ENCODE peak calls at places on chromosomes 11 and 22, in nine cellular contexts. S is psoas muscle; A is sigmoid colon; P is effector memory CD8-positive, alpha-beta T cell; F is lower lobe of right lung; X is stimulated activated naive CD8-positive, alpha-beta T cell treated with anti-CD3 and anti-CD28 coated beads, Interleukin-15, Interleukin-2, amounts not matched to agents 100 U/mL and 50 U/mL, for 24 hours; Q is Karpas-422; E is SK-N-SH; B is RPMI8226. G is an unnamed sample.

GRCh38 chr11:28528217-28528616 is 420.0 kb downstream of the METTL15 start:
- DNase-seq in S (no peak), A (no peak), P (no peak), F (no peak), X (no peak), Q (no peak), E (no peak), B (no peak), G (no peak)

GRCh38 chr11:67631427-67631826 is 1.7 kb upstream of the NUDT8 start:
- DNase-seq in S (no peak), A (no peak), P (no peak), F (peak; percentile 52), X (no peak), Q (no peak), E (no peak), B (no peak), G (no peak)

GRCh38 chr22:27879923-27880322 is 39.1 kb downstream of the PITPNB start:
- DNase-seq in S (no peak), A (no peak), P (no peak), F (no peak), X (peak; percentile 10), Q (peak; percentile 77), E (peak; percentile 55), B (peak; percentile 36), G (no peak)

GRCh38 chr11:77710358-77710757 is 72.8 kb upstream of the CLNS1A start:
- DNase-seq in S (no peak), A (no peak), P (no peak), F (no peak), X (no peak), Q (no peak), E (no peak), B (no peak), G (no peak)

GRCh38 chr22:37525746-37526350 is 6.6 kb upstream of the CARD10 start:
- DNase-seq in S (no peak), A (no peak), P (no peak), F (no peak), X (no peak), Q (no peak), E (peak; percentile 11), B (no peak), G (no peak)

GRCh38 chr22:50280022-50280707 is 10.0 kb upstream of the MAPK11 start:
- DNase-seq in S (no peak), A (no peak), P (no peak), F (no peak), X (no peak), Q (no peak), E (no peak), B (no peak), G (no peak)

GRCh38 chr11:118415739-118416068 is 14.3 kb downstream of the ATP5MG start:
- DNase-seq in S (no peak), A (peak; percentile 89), P (no peak), F (no peak), X (no peak), Q (peak; percentile 78), E (peak; percentile 68), B (peak; percentile 35), G (no peak)

GRCh38 chr11:110251837-110252236 is 44.6 kb downstream of the RDX start:
- DNase-seq in S (no peak), A (no peak), P (no peak), F (no peak), X (no peak), Q (no peak), E (no peak), B (peak; percentile 29), G (no peak)

GRCh38 chr22:16819249-16819648 is 6.0 kb downstream of the XKR3 start:
- DNase-seq in S (no peak), A (no peak), P (no peak), F (no peak), X (no peak), Q (peak; percentile 78), E (no peak), B (no peak), G (no peak)

GRCh38 chr11:17298302-17298701 is 21.8 kb downstream of the NUCB2 start:
- DNase-seq in S (no peak), A (no peak), P (no peak), F (no peak), X (peak; percentile 55), Q (no peak), E (no peak), B (no peak), G (no peak)

GRCh38 chr22:50498322-50498861 is 9.1 kb downstream of the LMF2 start:
- DNase-seq in S (no peak), A (no peak), P (peak; percentile 59), F (peak; percentile 69), X (peak; percentile 73), Q (peak; percentile 87), E (peak; percentile 77), B (peak; percentile 81), G (peak; percentile 50)

GRCh38 chr11:32053151-32053550 is 37.7 kb upstream of the RCN1 start:
- DNase-seq in S (no peak), A (no peak), P (no peak), F (no peak), X (no peak), Q (no peak), E (no peak), B (no peak), G (no peak)

G was measured in natural killer cell.